ENCODE peak calls at places on chromosomes 5 and 9, in six cellular contexts. L, A, I, K, F and V are unnamed samples.

GRCh38 chr9:127074561-127075548 is 47.6 kb downstream of the ANGPTL2 start:
- DNase-seq in L (no peak), A (no peak), I (no peak), K (peak; percentile 65), F (no peak), V (no peak)

GRCh38 chr9:76927540-76928240 is 21.8 kb upstream of the PRUNE2 start:
- DNase-seq in L (no peak), A (no peak), I (peak; percentile 76), K (no peak), F (peak; percentile 31), V (peak; percentile 40)

GRCh38 chr9:114186091-114186792 is 30.9 kb downstream of the COL27A1 start:
- DNase-seq in L (no peak), A (no peak), I (no peak), K (peak; percentile 9), F (no peak), V (no peak)

GRCh38 chr5:2173067-2173466 is 290.3 kb upstream of the IRX4 start:
- DNase-seq in L (no peak), A (no peak), I (no peak), K (no peak), F (no peak), V (no peak)

GRCh38 chr9:88202321-88202720 is 64.0 kb upstream of the SPATA31C2 start:
- DNase-seq in L (no peak), A (no peak), I (no peak), K (no peak), F (no peak), V (no peak)

GRCh38 chr5:179416114-179416730 is 71.0 kb upstream of the ADAMTS2 start:
- DNase-seq in L (no peak), A (no peak), I (no peak), K (no peak), F (no peak), V (no peak)

GRCh38 chr9:127873886-127874285 is 3.6 kb downstream of the AK1 start:
- DNase-seq in L (no peak), A (no peak), I (no peak), K (peak; percentile 89), F (no peak), V (peak; percentile 74)

GRCh38 chr9:134434896-134435506 is 108.7 kb downstream of the RXRA start:
- DNase-seq in L (no peak), A (no peak), I (peak; percentile 95), K (peak; percentile 96), F (peak; percentile 97), V (peak; percentile 97)

GRCh38 chr9:8337834-8338233 is 538.3 kb upstream of the DMAC1 start:
- DNase-seq in L (no peak), A (no peak), I (no peak), K (no peak), F (no peak), V (no peak)

GRCh38 chr9:137150485-137151060 is 11.6 kb downstream of the GRIN1 start:
- DNase-seq in L (no peak), A (peak; percentile 54), I (peak; percentile 29), K (no peak), F (no peak), V (no peak)

GRCh38 chr9:32350682-32351081 is 33.8 kb upstream of the ACO1 start:
- DNase-seq in L (no peak), A (no peak), I (peak; percentile 11), K (no peak), F (peak; percentile 17), V (peak; percentile 22)

GRCh38 chr9:130128782-130129424 is 43.3 kb upstream of the NCS1 start:
- DNase-seq in L (peak; percentile 53), A (peak; percentile 66), I (peak; percentile 93), K (peak; percentile 60), F (peak; percentile 99), V (peak; percentile 75)

GRCh38 chr9:116361558-116361957 is 208.0 kb downstream of the PAPPA start:
- DNase-seq in L (no peak), A (no peak), I (no peak), K (no peak), F (no peak), V (no peak)

GRCh38 chr9:123550012-123550411 is 194.0 kb downstream of the CRB2 start:
- DNase-seq in L (no peak), A (no peak), I (no peak), K (no peak), F (no peak), V (no peak)

GRCh38 chr9:97501177-97501971 is at the start of gene TMOD1:
- DNase-seq in L (no peak), A (peak; percentile 30), I (peak; percentile 61), K (peak; percentile 79), F (peak; percentile 34), V (peak; percentile 66)

GRCh38 chr9:134449180-134449916 is 123.1 kb downstream of the RXRA start:
- DNase-seq in L (peak; percentile 72), A (peak; percentile 72), I (peak; percentile 94), K (peak; percentile 94), F (peak; percentile 94), V (peak; percentile 98)

GRCh38 chr5:56419667-56420066 is 186.5 kb upstream of the ANKRD55 start:
- DNase-seq in L (no peak), A (no peak), I (no peak), K (no peak), F (no peak), V (no peak)

GRCh38 chr5:137114529-137114928 is 384.6 kb downstream of the SPOCK1 start:
- DNase-seq in L (no peak), A (no peak), I (peak; percentile 64), K (no peak), F (peak; percentile 25), V (peak; percentile 68)

GRCh38 chr5:6780802-6781391 is 67.7 kb downstream of the TENT4A start:
- DNase-seq in L (no peak), A (no peak), I (no peak), K (no peak), F (no peak), V (no peak)

GRCh38 chr5:178346607-178347334 is 114.2 kb upstream of the PHYKPL start:
- DNase-seq in L (no peak), A (no peak), I (no peak), K (peak; percentile 24), F (no peak), V (no peak)

GRCh38 chr9:82645591-82645990 is 417.4 kb downstream of the RASEF start:
- DNase-seq in L (no peak), A (no peak), I (peak; percentile 6), K (no peak), F (no peak), V (peak; percentile 1)

GRCh38 chr5:39713224-39713911 is 288.6 kb upstream of the DAB2 start:
- DNase-seq in L (no peak), A (no peak), I (peak; percentile 17), K (no peak), F (peak; percentile 2), V (peak; percentile 49)

GRCh38 chr5:124957063-124957462 is 210.6 kb upstream of the ZNF608 start:
- DNase-seq in L (no peak), A (no peak), I (no peak), K (no peak), F (no peak), V (no peak)

GRCh38 chr9:106583751-106584150 is 279.2 kb upstream of the ZNF462 start:
- DNase-seq in L (no peak), A (no peak), I (no peak), K (no peak), F (no peak), V (no peak)

GRCh38 chr9:125755340-125755739 is 8.2 kb downstream of the PBX3 start:
- DNase-seq in L (no peak), A (no peak), I (no peak), K (no peak), F (no peak), V (no peak)

GRCh38 chr9:19119801-19120440 is 7.4 kb downstream of the PLIN2 start:
- DNase-seq in L (no peak), A (no peak), I (no peak), K (no peak), F (no peak), V (no peak)

GRCh38 chr5:151345187-151345807 is 2.1 kb downstream of the SLC36A2 start:
- DNase-seq in L (no peak), A (no peak), I (no peak), K (peak; percentile 28), F (no peak), V (no peak)

GRCh38 chr9:14985419-14985818 is 75.2 kb upstream of the FREM1 start:
- DNase-seq in L (no peak), A (no peak), I (no peak), K (no peak), F (no peak), V (peak; percentile 69)

GRCh38 chr9:79687131-79687447 is 115.3 kb downstream of the TLE4 start:
- DNase-seq in L (no peak), A (peak; percentile 8), I (no peak), K (no peak), F (no peak), V (peak; percentile 21)

GRCh38 chr5:91189480-91190332 is 193.4 kb downstream of the ARRDC3 start:
- DNase-seq in L (no peak), A (no peak), I (peak; percentile 60), K (peak; percentile 53), F (peak; percentile 85), V (peak; percentile 95)

GRCh38 chr9:92963831-92964606 is 16.7 kb downstream of the FGD3 start:
- DNase-seq in L (peak; percentile 48), A (peak; percentile 69), I (no peak), K (no peak), F (no peak), V (no peak)

GRCh38 chr5:180618830-180619562 is 27.7 kb upstream of the SCGB3A1 start:
- DNase-seq in L (no peak), A (peak; percentile 39), I (peak; percentile 59), K (no peak), F (peak; percentile 47), V (peak; percentile 64)

GRCh38 chr5:67453526-67453925 is 256.9 kb upstream of the CD180 start:
- DNase-seq in L (no peak), A (no peak), I (peak; percentile 28), K (no peak), F (no peak), V (no peak)

GRCh38 chr5:145984072-145984471 is 47.7 kb downstream of the SH3RF2 start:
- DNase-seq in L (no peak), A (no peak), I (no peak), K (no peak), F (no peak), V (no peak)